ENCODE peak calls at places on chromosomes 11 and 22, in seven cellular contexts. W, I, Y, V, Q, X and H are unnamed samples. For H3K27me3, the result is how much of the 10 kb centered on the place peaks cover.

GRCh38 chr11:45178890-45179663 is 32.6 kb downstream of the PRDM11 start:
- DNase-seq in W (no peak), I (peak), Y (peak), V (no peak), Q (no peak), X (peak), H (peak)

GRCh38 chr22:49866134-49866533 is 12.5 kb downstream of the ZBED4 start:
- DNase-seq in W (no peak), I (no peak), Y (no peak), V (no peak), Q (no peak), X (no peak), H (no peak)

GRCh38 chr11:1935156-1936071 is 11.7 kb upstream of the MRPL23 start:
- DNase-seq in W (no peak), I (no peak), Y (no peak), V (no peak), Q (no peak), X (no peak), H (no peak)

GRCh38 chr22:36965716-36966115 is 52.3 kb downstream of the CSF2RB start:
- DNase-seq in W (no peak), I (no peak), Y (no peak), V (no peak), Q (no peak), X (no peak), H (no peak)

GRCh38 chr22:50730941-50731661 is 6.9 kb upstream of the ACR start:
- DNase-seq in W (no peak), I (no peak), Y (peak), V (no peak), Q (no peak), X (no peak), H (no peak)

GRCh38 chr22:32752326-32752725 is 49.2 kb upstream of the TIMP3 start:
- DNase-seq in W (no peak), I (peak), Y (no peak), V (no peak), Q (no peak), X (no peak), H (no peak)

GRCh38 chr11:721913-722811 is 16.1 kb downstream of the EPS8L2 start:
- DNase-seq in W (no peak), I (no peak), Y (no peak), V (peak), Q (no peak), X (no peak), H (no peak)

GRCh38 chr11:83282084-83282716 is 4.0 kb downstream of the CCDC90B start:
- DNase-seq in W (no peak), I (peak), Y (peak), V (no peak), Q (no peak), X (no peak), H (no peak)

GRCh38 chr11:115222218-115222862 is 281.9 kb downstream of the CADM1 start:
- DNase-seq in W (no peak), I (peak), Y (peak), V (no peak), Q (no peak), X (peak), H (peak)

GRCh38 chr22:37501610-37502341 is 15.6 kb upstream of the MFNG start:
- DNase-seq in W (no peak), I (peak), Y (peak), V (no peak), Q (no peak), X (peak), H (no peak)

GRCh38 chr11:19605500-19606371 is 106.9 kb upstream of the NAV2 start:
- DNase-seq in W (no peak), I (peak), Y (no peak), V (no peak), Q (no peak), X (peak), H (no peak)

GRCh38 chr11:6607190-6607635 is 3.6 kb downstream of the ILK start:
- DNase-seq in W (no peak), I (no peak), Y (no peak), V (no peak), Q (no peak), X (no peak), H (no peak)

GRCh38 chr11:3830741-3831140 is 10.0 kb downstream of the RHOG start:
- DNase-seq in W (no peak), I (no peak), Y (no peak), V (no peak), Q (no peak), X (no peak), H (no peak)

GRCh38 chr22:29623553-29624169 is 20.2 kb downstream of the NF2 start:
- DNase-seq in W (no peak), I (no peak), Y (no peak), V (no peak), Q (no peak), X (no peak), H (no peak)

GRCh38 chr11:61147271-61147670 is 14.0 kb downstream of the VPS37C start:
- DNase-seq in W (no peak), I (no peak), Y (no peak), V (no peak), Q (no peak), X (no peak), H (no peak)

GRCh38 chr11:35214792-35215193 is 75.8 kb downstream of the CD44 start:
- DNase-seq in W (no peak), I (peak), Y (peak), V (peak), Q (peak), X (peak), H (no peak)

GRCh38 chr11:36062796-36063380 is 119.0 kb downstream of the LDLRAD3 start:
- DNase-seq in W (no peak), I (no peak), Y (no peak), V (no peak), Q (no peak), X (peak), H (no peak)

GRCh38 chr11:1862588-1863351 is 9.9 kb downstream of the LSP1 start:
- DNase-seq in W (no peak), I (no peak), Y (no peak), V (no peak), Q (no peak), X (peak), H (no peak)

GRCh38 chr22:19576460-19577421 is 52.5 kb upstream of the CLDN5 start:
- DNase-seq in W (no peak), I (peak), Y (peak), V (peak), Q (no peak), X (peak), H (peak)

GRCh38 chr11:492416-493226 is 14.4 kb downstream of the RNH1 start:
- DNase-seq in W (no peak), I (no peak), Y (no peak), V (no peak), Q (no peak), X (no peak), H (no peak)

GRCh38 chr11:14078941-14079522 is 116.5 kb downstream of the SPON1 start:
- DNase-seq in W (no peak), I (no peak), Y (no peak), V (no peak), Q (no peak), X (no peak), H (no peak)

GRCh38 chr11:6413791-6414231 is 5.1 kb downstream of the APBB1 start:
- DNase-seq in W (no peak), I (no peak), Y (no peak), V (no peak), Q (no peak), X (no peak), H (no peak)

GRCh38 chr11:112797653-112798293 is 163.4 kb upstream of the NCAM1 start:
- DNase-seq in W (peak), I (no peak), Y (peak), V (peak), Q (peak), X (peak), H (peak)

GRCh38 chr11:129352627-129353026 is 23.0 kb upstream of the BARX2 start:
- DNase-seq in W (no peak), I (no peak), Y (no peak), V (no peak), Q (no peak), X (no peak), H (no peak)

GRCh38 chr11:31956310-31956709 is 134.6 kb upstream of the RCN1 start:
- DNase-seq in W (no peak), I (peak), Y (no peak), V (no peak), Q (no peak), X (no peak), H (no peak)

DNA sequence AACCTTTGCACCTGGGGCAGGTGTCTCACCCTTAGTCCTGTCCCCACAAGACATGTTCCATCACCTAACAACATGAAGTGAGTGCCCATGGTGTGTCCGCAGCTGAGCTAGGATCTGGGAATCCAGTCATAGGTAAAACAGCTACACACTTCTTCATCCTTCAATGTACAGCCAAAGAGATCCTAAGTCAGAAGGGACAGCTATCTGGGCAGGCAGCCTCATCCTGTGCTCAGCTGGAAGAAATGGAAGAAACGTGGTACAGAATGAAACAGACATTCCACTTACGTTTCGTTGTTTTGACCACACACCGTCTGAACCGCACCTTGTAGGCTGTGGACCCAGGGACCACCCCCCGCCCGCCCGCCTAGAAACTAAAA is 30.8 kb downstream of the PDGFB start:
- DNase-seq in W (no peak), I (no peak), Y (no peak), V (no peak), Q (no peak), X (no peak), H (no peak)
- H3K27me3 ChIP-seq in W (under half), I (under half), Y (under half), V (under half), Q (under half), X (under half), H (under half)

GRCh38 chr22:46044718-46045458 is 67.9 kb upstream of the WNT7B start:
- DNase-seq in W (no peak), I (no peak), Y (no peak), V (no peak), Q (no peak), X (peak), H (no peak)
- H4K8ac ChIP-seq in W (no peak), I (peak), Y (no peak), V (no peak), Q (peak), X (peak), H (no peak)

GRCh38 chr11:120243221-120243620 is 3.3 kb downstream of the POU2F3 start:
- DNase-seq in W (no peak), I (no peak), Y (no peak), V (no peak), Q (no peak), X (no peak), H (no peak)

GRCh38 chr11:120245434-120245833 is 5.5 kb downstream of the POU2F3 start:
- DNase-seq in W (no peak), I (no peak), Y (no peak), V (no peak), Q (no peak), X (no peak), H (no peak)

GRCh38 chr11:120244476-120244875 is 4.5 kb downstream of the POU2F3 start:
- DNase-seq in W (no peak), I (peak), Y (no peak), V (no peak), Q (no peak), X (no peak), H (no peak)

GRCh38 chr11:120241277-120241676 is 1.3 kb downstream of the POU2F3 start:
- DNase-seq in W (no peak), I (no peak), Y (no peak), V (no peak), Q (no peak), X (no peak), H (no peak)

GRCh38 chr11:120244966-120245365 is 5.0 kb downstream of the POU2F3 start:
- DNase-seq in W (no peak), I (no peak), Y (no peak), V (no peak), Q (no peak), X (no peak), H (no peak)
- H3K27me3 ChIP-seq in W (under half), I (half or more), Y (under half), V (under half), Q (under half), X (under half), H (under half)

GRCh38 chr11:73513707-73514106 is 84.2 kb downstream of the FAM168A start:
- DNase-seq in W (no peak), I (no peak), Y (no peak), V (no peak), Q (no peak), X (no peak), H (no peak)

GRCh38 chr11:73509188-73509587 is 88.7 kb downstream of the FAM168A start:
- DNase-seq in W (no peak), I (no peak), Y (no peak), V (no peak), Q (no peak), X (no peak), H (no peak)

GRCh38 chr11:73508243-73509176 is 89.4 kb downstream of the FAM168A start:
- DNase-seq in W (no peak), I (no peak), Y (no peak), V (no peak), Q (no peak), X (no peak), H (no peak)

GRCh38 chr11:73510106-73510505 is 87.8 kb downstream of the FAM168A start:
- DNase-seq in W (no peak), I (no peak), Y (no peak), V (no peak), Q (no peak), X (no peak), H (no peak)

DNA sequence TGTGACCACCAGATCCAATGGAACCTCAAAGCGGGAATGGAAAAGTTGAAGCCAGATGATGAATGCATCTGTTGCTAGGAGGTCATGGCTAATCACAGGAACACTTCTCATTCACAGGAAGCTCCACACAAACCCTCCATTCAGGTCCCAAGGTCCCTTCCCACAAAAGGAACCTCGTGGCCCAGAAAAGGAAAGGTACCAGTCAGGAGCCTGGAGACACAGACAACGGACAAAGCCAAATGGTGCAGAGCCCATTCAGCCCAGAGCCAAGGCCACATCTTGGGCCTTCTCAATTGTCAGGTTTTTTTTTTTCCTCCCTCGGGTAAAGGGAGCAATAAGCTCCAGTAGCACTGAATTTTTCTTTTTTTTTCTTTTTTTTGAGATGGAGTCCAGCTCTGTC is 87.0 kb downstream of the FAM168A start:
- DNase-seq in W (no peak), I (no peak), Y (no peak), V (no peak), Q (no peak), X (no peak), H (no peak)
- H4K8ac ChIP-seq in W (no peak), I (no peak), Y (no peak), V (no peak), Q (no peak), X (no peak), H (no peak)

GRCh38 chr22:46096051-46096450 is 54.3 kb upstream of the PPARA start:
- DNase-seq in W (no peak), I (no peak), Y (no peak), V (no peak), Q (no peak), X (no peak), H (no peak)
- H3K27me3 ChIP-seq in W (under half), I (under half), Y (under half), V (under half), Q (under half), X (under half), H (under half)

GRCh38 chr11:78647986-78648875 is 73.6 kb upstream of the NARS2 start:
- DNase-seq in W (no peak), I (no peak), Y (peak), V (no peak), Q (no peak), X (no peak), H (peak)
- H4K8ac ChIP-seq in W (no peak), I (no peak), Y (no peak), V (no peak), Q (no peak), X (no peak), H (no peak)

DNA sequence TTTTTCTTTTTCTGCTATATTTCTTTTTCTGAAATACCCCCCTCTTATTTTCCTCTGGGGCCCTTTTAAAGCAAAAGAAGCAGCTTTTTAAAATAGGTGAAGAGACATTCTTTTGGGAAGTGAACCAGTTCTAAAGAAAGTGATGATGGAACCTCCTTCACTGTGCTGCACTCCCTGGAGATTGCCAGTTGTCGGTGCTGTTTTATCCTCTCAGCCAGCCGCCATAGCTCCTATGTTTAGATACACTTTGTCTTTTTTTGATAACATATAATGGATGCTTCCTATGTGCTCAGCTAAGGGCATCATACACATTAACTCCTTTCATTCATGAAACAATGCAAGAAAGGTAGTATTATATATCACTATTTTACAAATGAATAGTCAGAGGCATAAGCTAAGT is 14.0 kb downstream of the CFAP300 start:
- DNase-seq in W (no peak), I (peak), Y (peak), V (no peak), Q (no peak), X (peak), H (no peak)
- H3K27me3 ChIP-seq in W (under half), I (under half), Y (under half), V (under half), Q (under half), X (under half), H (under half)

DNA sequence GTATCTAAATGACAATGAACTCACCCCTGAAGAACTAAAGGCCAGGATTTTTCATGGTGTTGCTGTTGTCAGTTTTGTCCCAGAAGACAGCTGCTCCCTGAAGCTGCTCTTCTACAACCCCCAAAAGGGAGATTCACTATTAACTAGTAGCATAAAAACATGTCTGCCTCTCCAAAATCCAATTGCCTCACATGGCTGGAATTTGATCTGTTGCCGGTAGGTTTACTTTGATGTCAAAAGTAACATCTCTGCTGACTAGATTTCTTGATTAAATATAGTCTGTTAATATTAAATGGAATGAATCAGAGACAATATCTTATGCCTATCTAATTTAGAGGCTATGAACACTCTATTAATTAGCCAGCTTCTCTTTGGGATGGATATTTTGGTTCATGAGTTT is 425.4 kb downstream of the ETS1 start:
- DNase-seq in W (no peak), I (no peak), Y (no peak), V (no peak), Q (no peak), X (no peak), H (no peak)
- H4K8ac ChIP-seq in W (no peak), I (no peak), Y (no peak), V (no peak), Q (no peak), X (no peak), H (no peak)

DNA sequence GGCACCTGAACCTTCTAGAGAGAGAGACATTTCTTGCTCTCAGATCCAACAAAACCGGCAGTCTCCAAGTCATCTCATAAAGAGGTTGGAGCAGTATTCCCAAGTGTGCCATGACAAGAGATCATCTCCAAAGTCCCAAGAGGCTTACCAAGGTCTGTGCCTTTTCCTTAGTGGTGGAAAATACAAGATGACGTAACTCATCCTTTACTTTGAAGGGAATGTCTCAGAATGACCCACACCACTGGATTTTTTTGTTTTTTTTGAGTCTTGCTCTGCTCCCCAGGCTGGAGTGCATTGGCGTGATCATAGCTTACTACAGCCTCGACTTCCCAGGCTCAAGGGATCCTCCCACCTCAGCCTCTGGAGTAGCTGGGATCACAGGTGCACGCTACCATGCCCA is 71.0 kb upstream of the SLC22A12 start:
- DNase-seq in W (no peak), I (no peak), Y (no peak), V (no peak), Q (no peak), X (no peak), H (no peak)
- H3K27me3 ChIP-seq in W (under half), I (under half), Y (under half), V (under half), Q (under half), X (half or more), H (under half)

GRCh38 chr22:23553922-23554870 is 25.9 kb downstream of the IGLL1 start:
- DNase-seq in W (no peak), I (no peak), Y (no peak), V (no peak), Q (no peak), X (no peak), H (no peak)
- H4K8ac ChIP-seq in W (no peak), I (no peak), Y (no peak), V (no peak), Q (no peak), X (no peak), H (no peak)